ENCODE peak calls at places on chromosomes 13 and 19, in ten cellular contexts. Y is kidney epithelial cell; J is heart right ventricle; P is WERI-Rb-1; K is spleen; T is foreskin fibroblast; W is HL-60; D is left ventricle myocardium inferior; A is CD8-positive, alpha-beta T cell; O is AG10803. M is an unnamed sample.

GRCh38 chr19:28898279-28898678 is 314.7 kb downstream of the UQCRFS1 start:
- DNase-seq in Y (no peak), J (no peak), P (no peak), K (peak), T (peak), W (no peak), D (no peak), A (no peak), O (peak), M (no peak)

GRCh38 chr13:99153219-99153618 is 47.4 kb upstream of the UBAC2 start:
- DNase-seq in Y (no peak), J (no peak), P (no peak), K (no peak), T (peak), W (no peak), D (no peak), A (no peak), O (peak), M (peak)

GRCh38 chr13:114296902-114297301 is 15.5 kb downstream of the UPF3A start:
- DNase-seq in Y (no peak), J (no peak), P (no peak), K (no peak), T (no peak), W (no peak), D (no peak), A (no peak), O (no peak), M (no peak)

GRCh38 chr13:23960566-23961156 is 63.4 kb upstream of the C1QTNF9B start:
- DNase-seq in Y (no peak), J (no peak), P (peak), K (no peak), T (peak), W (no peak), D (no peak), A (no peak), O (peak), M (peak)

GRCh38 chr19:48308695-48309586 is 16.4 kb upstream of the EMP3 start:
- DNase-seq in Y (no peak), J (no peak), P (peak), K (no peak), T (peak), W (no peak), D (no peak), A (no peak), O (no peak), M (peak)

GRCh38 chr13:34654203-34654602 is 287.9 kb upstream of the NBEA start:
- DNase-seq in Y (no peak), J (no peak), P (no peak), K (no peak), T (no peak), W (no peak), D (no peak), A (no peak), O (peak), M (no peak)

GRCh38 chr19:12838182-12838890 is at the start of gene MAST1:
- DNase-seq in Y (no peak), J (no peak), P (peak), K (peak), T (no peak), W (peak), D (no peak), A (peak), O (no peak), M (peak)

GRCh38 chr19:10138879-10139795 is 19.4 kb upstream of the EIF3G start:
- DNase-seq in Y (no peak), J (no peak), P (no peak), K (no peak), T (no peak), W (no peak), D (no peak), A (no peak), O (no peak), M (no peak)

GRCh38 chr19:50506700-50507099 is 4.3 kb downstream of the JOSD2 start:
- DNase-seq in Y (no peak), J (no peak), P (no peak), K (peak), T (no peak), W (no peak), D (no peak), A (no peak), O (no peak), M (no peak)

GRCh38 chr13:29497137-29497654 is 98.3 kb downstream of the SLC7A1 start:
- DNase-seq in Y (no peak), J (peak), P (no peak), K (peak), T (no peak), W (no peak), D (peak), A (no peak), O (peak), M (no peak)

GRCh38 chr13:98581971-98582702 is 5.2 kb upstream of the STK24 start:
- DNase-seq in Y (peak), J (no peak), P (no peak), K (no peak), T (peak), W (no peak), D (no peak), A (no peak), O (peak), M (peak)

GRCh38 chr13:38684714-38685113 is 2.2 kb upstream of the FREM2 start:
- DNase-seq in Y (no peak), J (no peak), P (no peak), K (no peak), T (no peak), W (no peak), D (no peak), A (no peak), O (no peak), M (no peak)

GRCh38 chr19:48739835-48740704 is at the start of gene RASIP1:
- DNase-seq in Y (no peak), J (peak), P (no peak), K (peak), T (no peak), W (no peak), D (peak), A (no peak), O (no peak), M (no peak)

DNA sequence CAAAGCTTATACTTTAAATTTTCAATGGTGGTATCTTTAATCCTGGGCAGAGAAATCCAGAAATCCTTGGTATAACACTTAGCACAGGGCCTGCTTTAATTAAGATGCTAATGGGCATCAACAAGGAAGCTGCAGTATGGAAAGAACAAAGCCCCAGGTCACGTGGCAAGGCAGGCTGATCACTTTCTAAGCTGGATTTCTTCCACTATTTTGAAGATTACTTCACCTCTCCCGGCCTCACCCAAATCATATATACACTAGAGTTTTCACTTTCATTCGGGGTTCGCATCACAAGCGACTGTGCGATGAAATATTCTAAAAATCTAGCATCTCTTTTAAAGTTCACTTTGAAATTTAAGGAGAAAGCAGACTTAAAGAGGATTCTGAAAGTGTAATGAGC is 71.8 kb downstream of the STARD13 start:
- DNase-seq in Y (no peak), J (no peak), P (peak), K (no peak), T (no peak), W (no peak), D (no peak), A (no peak), O (no peak), M (peak)
- H3K4me3 ChIP-seq in Y (no peak), J (no peak), P (no peak), K (no peak), T (no peak), W (no peak), D (no peak), A (no peak), O (no peak), M (peak)

DNA sequence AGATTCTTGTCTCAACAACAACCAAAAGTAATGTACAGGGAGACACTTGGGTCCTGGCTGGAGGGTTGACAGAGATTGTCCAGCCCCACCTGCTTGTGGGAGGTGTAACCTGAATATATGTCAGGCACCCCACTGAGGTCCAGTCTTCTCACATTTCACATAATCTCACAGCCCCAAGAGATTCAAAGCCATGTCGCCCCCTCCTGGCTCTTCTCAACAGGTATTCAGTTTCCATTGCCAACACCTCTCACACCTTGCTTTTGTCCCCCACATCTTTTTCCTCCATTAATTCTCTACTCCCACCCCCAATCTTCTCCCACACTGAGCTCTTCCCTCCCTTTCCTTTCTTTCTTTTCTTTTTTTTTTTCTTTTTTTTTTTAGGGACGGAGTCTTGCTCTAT is 11.2 kb downstream of the UNC13A start:
- DNase-seq in Y (no peak), J (no peak), P (peak), K (no peak), T (no peak), W (no peak), D (no peak), A (no peak), O (no peak), M (peak)
- TF ChIP-seq CTCF in Y (peak), J (no peak), P (peak), K (no peak), T (peak), W (no peak), D (peak), A (no peak), O (no peak), M (peak)

GRCh38 chr13:95002968-95003813 is 290.8 kb upstream of the SOX21 start:
- DNase-seq in Y (no peak), J (no peak), P (no peak), K (no peak), T (no peak), W (no peak), D (no peak), A (no peak), O (no peak), M (no peak)
- H3K4me3 ChIP-seq in Y (peak), J (no peak), P (no peak), K (no peak), T (peak), W (no peak), D (peak), A (no peak), O (peak), M (no peak)

GRCh38 chr13:69108486-69108885 is 999.1 kb upstream of the ATXN8OS start:
- DNase-seq in Y (no peak), J (no peak), P (no peak), K (no peak), T (no peak), W (no peak), D (no peak), A (no peak), O (no peak), M (no peak)
- TF ChIP-seq CTCF in Y (no peak), J (no peak), P (no peak), K (no peak), T (no peak), W (no peak), D (no peak), A (no peak), O (no peak), M (no peak)

GRCh38 chr19:2097330-2098327 is 914 bp downstream of the IZUMO4 start:
- DNase-seq in Y (no peak), J (no peak), P (no peak), K (peak), T (no peak), W (no peak), D (no peak), A (no peak), O (no peak), M (no peak)
- H3K4me3 ChIP-seq in Y (peak), J (no peak), P (peak), K (peak), T (peak), W (peak), D (peak), A (peak), O (peak), M (peak)

GRCh38 chr13:80338781-80339577 is 1.9 kb downstream of the SPRY2 start:
- DNase-seq in Y (no peak), J (peak), P (peak), K (peak), T (peak), W (no peak), D (peak), A (no peak), O (peak), M (peak)
- TF ChIP-seq CTCF in Y (no peak), J (no peak), P (no peak), K (no peak), T (peak), W (no peak), D (peak), A (no peak), O (peak), M (no peak)

DNA sequence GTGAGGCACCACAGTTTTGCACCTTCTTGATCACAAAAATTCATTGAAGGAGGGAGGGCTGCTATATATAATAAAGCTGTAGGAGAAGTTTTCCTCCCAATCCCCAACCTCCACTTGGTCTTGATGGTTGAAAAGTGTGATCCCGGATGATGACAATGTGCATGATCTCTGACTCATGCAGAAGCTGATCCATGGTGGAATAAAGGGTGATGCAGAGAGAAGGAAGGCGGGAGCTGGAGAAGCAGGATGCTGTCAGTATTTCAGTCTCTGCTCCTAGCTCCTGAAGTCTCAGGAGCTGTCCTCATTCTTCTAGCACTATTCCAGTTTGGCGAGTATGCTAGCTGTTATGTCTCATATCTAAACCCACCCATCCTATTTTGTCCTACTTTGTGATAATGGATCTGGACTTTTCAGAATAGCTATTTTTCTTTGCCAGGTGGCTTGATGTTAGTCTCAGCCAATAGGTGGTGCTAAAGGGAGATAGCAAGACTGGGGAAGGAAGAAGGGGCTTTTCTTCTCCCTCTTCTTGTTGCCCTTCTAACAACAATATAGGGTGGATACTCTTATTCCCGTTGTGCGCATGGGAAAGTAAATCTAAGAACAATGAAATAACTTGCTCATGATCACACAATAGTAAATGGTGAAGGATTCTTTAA is 65.6 kb upstream of the HTR2A start:
- DNase-seq in Y (no peak), J (no peak), P (no peak), K (no peak), T (peak), W (no peak), D (no peak), A (no peak), O (peak), M (peak)
- H3K4me3 ChIP-seq in Y (no peak), J (no peak), P (no peak), K (no peak), T (no peak), W (no peak), D (no peak), A (no peak), O (no peak), M (no peak)

GRCh38 chr13:46181799-46182490 is at the start of gene LCP1:
- DNase-seq in Y (no peak), J (no peak), P (no peak), K (peak), T (no peak), W (peak), D (no peak), A (peak), O (no peak), M (no peak)

GRCh38 chr13:46185634-46186033 is 3.7 kb upstream of the LCP1 start:
- DNase-seq in Y (no peak), J (no peak), P (no peak), K (no peak), T (no peak), W (no peak), D (no peak), A (no peak), O (no peak), M (no peak)

GRCh38 chr13:46183018-46183940 is 1.3 kb upstream of the LCP1 start:
- DNase-seq in Y (no peak), J (no peak), P (no peak), K (peak), T (no peak), W (no peak), D (no peak), A (no peak), O (no peak), M (no peak)

GRCh38 chr13:46182491-46182877 is 507 bp upstream of the LCP1 start:
- DNase-seq in Y (no peak), J (no peak), P (no peak), K (no peak), T (no peak), W (no peak), D (no peak), A (no peak), O (no peak), M (no peak)

DNA sequence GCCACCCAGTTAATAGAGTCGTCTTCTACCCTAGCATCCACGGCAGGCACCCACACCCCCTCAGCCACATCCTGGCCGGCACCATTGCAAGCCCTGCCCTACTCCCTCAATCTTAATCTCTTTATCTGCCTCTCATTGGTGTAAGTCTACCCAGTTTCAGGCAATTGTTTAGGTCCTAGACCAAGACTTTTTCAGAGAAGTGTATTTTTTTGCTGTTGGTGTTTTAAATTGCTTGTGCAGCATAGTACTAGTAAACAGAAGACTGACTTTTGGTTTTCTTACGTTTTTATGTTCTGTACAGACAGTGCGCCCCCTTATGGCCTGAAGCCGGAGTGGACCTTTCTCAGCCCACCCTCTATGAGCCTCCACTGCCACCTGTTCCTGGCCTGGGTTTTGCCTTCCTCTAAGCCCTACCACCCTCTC is 2.3 kb upstream of the LCP1 start:
- DNase-seq in Y (no peak), J (peak), P (peak), K (peak), T (no peak), W (peak), D (peak), A (peak), O (no peak), M (no peak)
- TF ChIP-seq CTCF in Y (peak), J (no peak), P (peak), K (peak), T (peak), W (peak), D (no peak), A (peak), O (peak), M (peak)